ENCODE peak calls at places on chromosomes 3 and 15, in nine cellular contexts. One of them, this sample, is unnamed.

GRCh38 chr3:138082085-138082991 is 33.1 kb downstream of the DZIP1L start:
- DNase-seq in NCI-H2081: no peak
- DNase-seq in NCI-H1930: no peak
- DNase-seq in heart left ventricle: no peak
- DNase-seq in renal cortical epithelial cell: peak
- DNase-seq in amygdala: no peak
- DNase-seq in fibroblast of pulmonary artery: peak
- DNase-seq in glutamatergic neuron: no peak
- DNase-seq in suprapubic skin: no peak
- DNase-seq in this sample: no peak

GRCh38 chr15:40330368-40330836 is 6.9 kb downstream of the INAFM2 start:
- DNase-seq in NCI-H2081: no peak
- DNase-seq in NCI-H1930: no peak
- DNase-seq in heart left ventricle: peak
- DNase-seq in renal cortical epithelial cell: no peak
- DNase-seq in amygdala: no peak
- DNase-seq in fibroblast of pulmonary artery: peak
- DNase-seq in glutamatergic neuron: no peak
- DNase-seq in suprapubic skin: no peak
- DNase-seq in this sample: no peak

GRCh38 chr3:189853906-189854305 is 222.7 kb downstream of the TP63 start:
- DNase-seq in NCI-H2081: no peak
- DNase-seq in NCI-H1930: no peak
- DNase-seq in heart left ventricle: no peak
- DNase-seq in renal cortical epithelial cell: peak
- DNase-seq in amygdala: no peak
- DNase-seq in fibroblast of pulmonary artery: peak
- DNase-seq in glutamatergic neuron: no peak
- DNase-seq in suprapubic skin: no peak
- DNase-seq in this sample: no peak

GRCh38 chr15:99239545-99240198 is 9.7 kb downstream of the TTC23 start:
- DNase-seq in NCI-H2081: no peak
- DNase-seq in NCI-H1930: no peak
- DNase-seq in heart left ventricle: no peak
- DNase-seq in renal cortical epithelial cell: no peak
- DNase-seq in amygdala: no peak
- DNase-seq in fibroblast of pulmonary artery: no peak
- DNase-seq in glutamatergic neuron: no peak
- DNase-seq in suprapubic skin: no peak
- DNase-seq in this sample: no peak

GRCh38 chr3:12158387-12159226 is at the start of gene TIMP4:
- DNase-seq in NCI-H2081: no peak
- DNase-seq in NCI-H1930: no peak
- DNase-seq in heart left ventricle: peak
- DNase-seq in renal cortical epithelial cell: peak
- DNase-seq in amygdala: no peak
- DNase-seq in fibroblast of pulmonary artery: peak
- DNase-seq in glutamatergic neuron: peak
- DNase-seq in suprapubic skin: no peak
- DNase-seq in this sample: peak

GRCh38 chr3:106255870-106256248 is 387.0 kb upstream of the CBLB start:
- DNase-seq in NCI-H2081: no peak
- DNase-seq in NCI-H1930: no peak
- DNase-seq in heart left ventricle: no peak
- DNase-seq in renal cortical epithelial cell: no peak
- DNase-seq in amygdala: no peak
- DNase-seq in fibroblast of pulmonary artery: no peak
- DNase-seq in glutamatergic neuron: no peak
- DNase-seq in suprapubic skin: no peak
- DNase-seq in this sample: no peak

GRCh38 chr3:118850687-118851086 is 184.0 kb downstream of the IGSF11 start:
- DNase-seq in NCI-H2081: no peak
- DNase-seq in NCI-H1930: no peak
- DNase-seq in heart left ventricle: no peak
- DNase-seq in renal cortical epithelial cell: no peak
- DNase-seq in amygdala: no peak
- DNase-seq in fibroblast of pulmonary artery: no peak
- DNase-seq in glutamatergic neuron: no peak
- DNase-seq in suprapubic skin: no peak
- DNase-seq in this sample: no peak

GRCh38 chr3:69646287-69647067 is 92.8 kb upstream of the MITF start:
- DNase-seq in NCI-H2081: no peak
- DNase-seq in NCI-H1930: no peak
- DNase-seq in heart left ventricle: no peak
- DNase-seq in renal cortical epithelial cell: no peak
- DNase-seq in amygdala: no peak
- DNase-seq in fibroblast of pulmonary artery: no peak
- DNase-seq in glutamatergic neuron: no peak
- DNase-seq in suprapubic skin: no peak
- DNase-seq in this sample: no peak

GRCh38 chr3:122074621-122075265 is 19.6 kb downstream of the CD86 start:
- DNase-seq in NCI-H2081: no peak
- DNase-seq in NCI-H1930: no peak
- DNase-seq in heart left ventricle: peak
- DNase-seq in renal cortical epithelial cell: no peak
- DNase-seq in amygdala: no peak
- DNase-seq in fibroblast of pulmonary artery: no peak
- DNase-seq in glutamatergic neuron: no peak
- DNase-seq in suprapubic skin: no peak
- DNase-seq in this sample: peak

GRCh38 chr15:34837246-34838016 is 42.1 kb upstream of the ACTC1 start:
- DNase-seq in NCI-H2081: no peak
- DNase-seq in NCI-H1930: no peak
- DNase-seq in heart left ventricle: no peak
- DNase-seq in renal cortical epithelial cell: peak
- DNase-seq in amygdala: no peak
- DNase-seq in fibroblast of pulmonary artery: peak
- DNase-seq in glutamatergic neuron: no peak
- DNase-seq in suprapubic skin: no peak
- DNase-seq in this sample: no peak

GRCh38 chr15:69303337-69304175 is 4.8 kb downstream of the PAQR5 start:
- DNase-seq in NCI-H2081: no peak
- DNase-seq in NCI-H1930: no peak
- DNase-seq in heart left ventricle: no peak
- DNase-seq in renal cortical epithelial cell: no peak
- DNase-seq in amygdala: no peak
- DNase-seq in fibroblast of pulmonary artery: peak
- DNase-seq in glutamatergic neuron: no peak
- DNase-seq in suprapubic skin: no peak
- DNase-seq in this sample: no peak

GRCh38 chr3:126493731-126494130 is 18.0 kb upstream of the ZXDC start:
- DNase-seq in NCI-H2081: no peak
- DNase-seq in NCI-H1930: no peak
- DNase-seq in heart left ventricle: no peak
- DNase-seq in renal cortical epithelial cell: no peak
- DNase-seq in amygdala: no peak
- DNase-seq in fibroblast of pulmonary artery: no peak
- DNase-seq in glutamatergic neuron: no peak
- DNase-seq in suprapubic skin: no peak
- DNase-seq in this sample: no peak

GRCh38 chr3:160735801-160736200 is 20.2 kb upstream of the PPM1L start:
- DNase-seq in NCI-H2081: peak
- DNase-seq in NCI-H1930: no peak
- DNase-seq in heart left ventricle: peak
- DNase-seq in renal cortical epithelial cell: no peak
- DNase-seq in amygdala: no peak
- DNase-seq in fibroblast of pulmonary artery: no peak
- DNase-seq in glutamatergic neuron: no peak
- DNase-seq in suprapubic skin: no peak
- DNase-seq in this sample: peak

GRCh38 chr3:38062809-38063208 is 23.8 kb downstream of the DLEC1 start:
- DNase-seq in NCI-H2081: no peak
- DNase-seq in NCI-H1930: no peak
- DNase-seq in heart left ventricle: no peak
- DNase-seq in renal cortical epithelial cell: no peak
- DNase-seq in amygdala: no peak
- DNase-seq in fibroblast of pulmonary artery: no peak
- DNase-seq in glutamatergic neuron: no peak
- DNase-seq in suprapubic skin: no peak
- DNase-seq in this sample: no peak